ENCODE peak calls at places on chromosomes 6 and 20, in nine cellular contexts. One of them, this sample, is unnamed.

GRCh38 chr20:24469116-24470030 is at the start of gene SYNDIG1:
- DNase-seq in stimulated activated CD8-positive, alpha-beta memory T cell treated with anti-CD3 and anti-CD28 coated beads, Interleukin-7, amount 100 ng/mL, for 1 hour: no peak
- DNase-seq in GM18507: no peak
- DNase-seq in NAMALWA: no peak
- DNase-seq in amniotic stem cell: no peak
- DNase-seq in mucosa of descending colon: peak
- DNase-seq in SK-N-DZ: peak
- DNase-seq in CD4-positive, alpha-beta memory T cell: no peak
- DNase-seq in CD4-positive, alpha-beta T cell: no peak
- DNase-seq in this sample: no peak

GRCh38 chr6:64252256-64252655 is 616.7 kb downstream of the PHF3 start:
- DNase-seq in stimulated activated CD8-positive, alpha-beta memory T cell treated with anti-CD3 and anti-CD28 coated beads, Interleukin-7, amount 100 ng/mL, for 1 hour: no peak
- DNase-seq in GM18507: no peak
- DNase-seq in NAMALWA: no peak
- DNase-seq in amniotic stem cell: no peak
- DNase-seq in mucosa of descending colon: no peak
- DNase-seq in SK-N-DZ: no peak
- DNase-seq in CD4-positive, alpha-beta memory T cell: no peak
- DNase-seq in CD4-positive, alpha-beta T cell: no peak
- DNase-seq in this sample: no peak

GRCh38 chr20:34663213-34663943 is 13.5 kb downstream of the PIGU start:
- DNase-seq in stimulated activated CD8-positive, alpha-beta memory T cell treated with anti-CD3 and anti-CD28 coated beads, Interleukin-7, amount 100 ng/mL, for 1 hour: no peak
- DNase-seq in GM18507: no peak
- DNase-seq in NAMALWA: no peak
- DNase-seq in amniotic stem cell: no peak
- DNase-seq in mucosa of descending colon: no peak
- DNase-seq in SK-N-DZ: no peak
- DNase-seq in CD4-positive, alpha-beta memory T cell: no peak
- DNase-seq in CD4-positive, alpha-beta T cell: no peak
- DNase-seq in this sample: no peak

GRCh38 chr6:119308048-119308570 is 41.5 kb downstream of the MAN1A1 start:
- DNase-seq in stimulated activated CD8-positive, alpha-beta memory T cell treated with anti-CD3 and anti-CD28 coated beads, Interleukin-7, amount 100 ng/mL, for 1 hour: no peak
- DNase-seq in GM18507: no peak
- DNase-seq in NAMALWA: no peak
- DNase-seq in amniotic stem cell: peak
- DNase-seq in mucosa of descending colon: no peak
- DNase-seq in SK-N-DZ: no peak
- DNase-seq in CD4-positive, alpha-beta memory T cell: no peak
- DNase-seq in CD4-positive, alpha-beta T cell: no peak
- DNase-seq in this sample: no peak

GRCh38 chr6:73367761-73368355 is 1.8 kb downstream of the OOEP start:
- DNase-seq in stimulated activated CD8-positive, alpha-beta memory T cell treated with anti-CD3 and anti-CD28 coated beads, Interleukin-7, amount 100 ng/mL, for 1 hour: no peak
- DNase-seq in GM18507: no peak
- DNase-seq in NAMALWA: no peak
- DNase-seq in amniotic stem cell: no peak
- DNase-seq in mucosa of descending colon: no peak
- DNase-seq in SK-N-DZ: no peak
- DNase-seq in CD4-positive, alpha-beta memory T cell: no peak
- DNase-seq in CD4-positive, alpha-beta T cell: no peak
- DNase-seq in this sample: no peak

GRCh38 chr20:40776702-40777457 is 87.8 kb upstream of the MAFB start:
- DNase-seq in stimulated activated CD8-positive, alpha-beta memory T cell treated with anti-CD3 and anti-CD28 coated beads, Interleukin-7, amount 100 ng/mL, for 1 hour: no peak
- DNase-seq in GM18507: no peak
- DNase-seq in NAMALWA: no peak
- DNase-seq in amniotic stem cell: no peak
- DNase-seq in mucosa of descending colon: no peak
- DNase-seq in SK-N-DZ: no peak
- DNase-seq in CD4-positive, alpha-beta memory T cell: no peak
- DNase-seq in CD4-positive, alpha-beta T cell: no peak
- DNase-seq in this sample: no peak

GRCh38 chr20:3190681-3191111 is 13.8 kb downstream of the DDRGK1 start:
- DNase-seq in stimulated activated CD8-positive, alpha-beta memory T cell treated with anti-CD3 and anti-CD28 coated beads, Interleukin-7, amount 100 ng/mL, for 1 hour: no peak
- DNase-seq in GM18507: no peak
- DNase-seq in NAMALWA: no peak
- DNase-seq in amniotic stem cell: no peak
- DNase-seq in mucosa of descending colon: no peak
- DNase-seq in SK-N-DZ: no peak
- DNase-seq in CD4-positive, alpha-beta memory T cell: no peak
- DNase-seq in CD4-positive, alpha-beta T cell: no peak
- DNase-seq in this sample: no peak

GRCh38 chr6:45537539-45537938 is 159.8 kb upstream of the SUPT3H start:
- DNase-seq in stimulated activated CD8-positive, alpha-beta memory T cell treated with anti-CD3 and anti-CD28 coated beads, Interleukin-7, amount 100 ng/mL, for 1 hour: no peak
- DNase-seq in GM18507: no peak
- DNase-seq in NAMALWA: no peak
- DNase-seq in amniotic stem cell: no peak
- DNase-seq in mucosa of descending colon: no peak
- DNase-seq in SK-N-DZ: no peak
- DNase-seq in CD4-positive, alpha-beta memory T cell: no peak
- DNase-seq in CD4-positive, alpha-beta T cell: no peak
- DNase-seq in this sample: no peak

GRCh38 chr20:15359056-15359455 is 1021.6 kb upstream of the FLRT3 start:
- DNase-seq in stimulated activated CD8-positive, alpha-beta memory T cell treated with anti-CD3 and anti-CD28 coated beads, Interleukin-7, amount 100 ng/mL, for 1 hour: no peak
- DNase-seq in GM18507: no peak
- DNase-seq in NAMALWA: no peak
- DNase-seq in amniotic stem cell: peak
- DNase-seq in mucosa of descending colon: no peak
- DNase-seq in SK-N-DZ: no peak
- DNase-seq in CD4-positive, alpha-beta memory T cell: no peak
- DNase-seq in CD4-positive, alpha-beta T cell: no peak
- DNase-seq in this sample: no peak

GRCh38 chr20:63944078-63944941 is 11.9 kb downstream of the UCKL1 start:
- DNase-seq in stimulated activated CD8-positive, alpha-beta memory T cell treated with anti-CD3 and anti-CD28 coated beads, Interleukin-7, amount 100 ng/mL, for 1 hour: no peak
- DNase-seq in GM18507: no peak
- DNase-seq in NAMALWA: no peak
- DNase-seq in amniotic stem cell: no peak
- DNase-seq in mucosa of descending colon: peak
- DNase-seq in SK-N-DZ: no peak
- DNase-seq in CD4-positive, alpha-beta memory T cell: no peak
- DNase-seq in CD4-positive, alpha-beta T cell: no peak
- DNase-seq in this sample: no peak

GRCh38 chr6:125316621-125317020 is 14.9 kb upstream of the HDDC2 start:
- DNase-seq in stimulated activated CD8-positive, alpha-beta memory T cell treated with anti-CD3 and anti-CD28 coated beads, Interleukin-7, amount 100 ng/mL, for 1 hour: no peak
- DNase-seq in GM18507: no peak
- DNase-seq in NAMALWA: no peak
- DNase-seq in amniotic stem cell: no peak
- DNase-seq in mucosa of descending colon: no peak
- DNase-seq in SK-N-DZ: no peak
- DNase-seq in CD4-positive, alpha-beta memory T cell: no peak
- DNase-seq in CD4-positive, alpha-beta T cell: no peak
- DNase-seq in this sample: no peak

GRCh38 chr6:40359808-40360207 is 227.4 kb downstream of the LRFN2 start:
- DNase-seq in stimulated activated CD8-positive, alpha-beta memory T cell treated with anti-CD3 and anti-CD28 coated beads, Interleukin-7, amount 100 ng/mL, for 1 hour: no peak
- DNase-seq in GM18507: no peak
- DNase-seq in NAMALWA: no peak
- DNase-seq in amniotic stem cell: no peak
- DNase-seq in mucosa of descending colon: no peak
- DNase-seq in SK-N-DZ: no peak
- DNase-seq in CD4-positive, alpha-beta memory T cell: no peak
- DNase-seq in CD4-positive, alpha-beta T cell: no peak
- DNase-seq in this sample: no peak

GRCh38 chr20:58719258-58719657 is 26.7 kb downstream of the NPEPL1 start:
- DNase-seq in stimulated activated CD8-positive, alpha-beta memory T cell treated with anti-CD3 and anti-CD28 coated beads, Interleukin-7, amount 100 ng/mL, for 1 hour: no peak
- DNase-seq in GM18507: no peak
- DNase-seq in NAMALWA: no peak
- DNase-seq in amniotic stem cell: no peak
- DNase-seq in mucosa of descending colon: no peak
- DNase-seq in SK-N-DZ: peak
- DNase-seq in CD4-positive, alpha-beta memory T cell: no peak
- DNase-seq in CD4-positive, alpha-beta T cell: no peak
- DNase-seq in this sample: no peak

GRCh38 chr6:39029156-39030011 is 19.2 kb upstream of the GLP1R start:
- DNase-seq in stimulated activated CD8-positive, alpha-beta memory T cell treated with anti-CD3 and anti-CD28 coated beads, Interleukin-7, amount 100 ng/mL, for 1 hour: no peak
- DNase-seq in GM18507: peak
- DNase-seq in NAMALWA: peak
- DNase-seq in amniotic stem cell: no peak
- DNase-seq in mucosa of descending colon: peak
- DNase-seq in SK-N-DZ: no peak
- DNase-seq in CD4-positive, alpha-beta memory T cell: peak
- DNase-seq in CD4-positive, alpha-beta T cell: peak
- DNase-seq in this sample: no peak

GRCh38 chr20:32918751-32919150 is 60.0 kb downstream of the EFCAB8 start:
- DNase-seq in stimulated activated CD8-positive, alpha-beta memory T cell treated with anti-CD3 and anti-CD28 coated beads, Interleukin-7, amount 100 ng/mL, for 1 hour: no peak
- DNase-seq in GM18507: no peak
- DNase-seq in NAMALWA: no peak
- DNase-seq in amniotic stem cell: no peak
- DNase-seq in mucosa of descending colon: no peak
- DNase-seq in SK-N-DZ: no peak
- DNase-seq in CD4-positive, alpha-beta memory T cell: no peak
- DNase-seq in CD4-positive, alpha-beta T cell: no peak
- DNase-seq in this sample: no peak

GRCh38 chr6:166408936-166409755 is 26.4 kb upstream of the MPC1 start:
- DNase-seq in stimulated activated CD8-positive, alpha-beta memory T cell treated with anti-CD3 and anti-CD28 coated beads, Interleukin-7, amount 100 ng/mL, for 1 hour: no peak
- DNase-seq in GM18507: no peak
- DNase-seq in NAMALWA: no peak
- DNase-seq in amniotic stem cell: no peak
- DNase-seq in mucosa of descending colon: no peak
- DNase-seq in SK-N-DZ: no peak
- DNase-seq in CD4-positive, alpha-beta memory T cell: no peak
- DNase-seq in CD4-positive, alpha-beta T cell: no peak
- DNase-seq in this sample: no peak

GRCh38 chr6:14025160-14025559 is 92.4 kb upstream of the CD83 start:
- DNase-seq in stimulated activated CD8-positive, alpha-beta memory T cell treated with anti-CD3 and anti-CD28 coated beads, Interleukin-7, amount 100 ng/mL, for 1 hour: no peak
- DNase-seq in GM18507: no peak
- DNase-seq in NAMALWA: no peak
- DNase-seq in amniotic stem cell: no peak
- DNase-seq in mucosa of descending colon: no peak
- DNase-seq in SK-N-DZ: no peak
- DNase-seq in CD4-positive, alpha-beta memory T cell: no peak
- DNase-seq in CD4-positive, alpha-beta T cell: no peak
- DNase-seq in this sample: peak

GRCh38 chr6:142946181-142946923 is 1.4 kb upstream of the HIVEP2 start:
- DNase-seq in stimulated activated CD8-positive, alpha-beta memory T cell treated with anti-CD3 and anti-CD28 coated beads, Interleukin-7, amount 100 ng/mL, for 1 hour: peak
- DNase-seq in GM18507: peak
- DNase-seq in NAMALWA: peak
- DNase-seq in amniotic stem cell: peak
- DNase-seq in mucosa of descending colon: peak
- DNase-seq in SK-N-DZ: peak
- DNase-seq in CD4-positive, alpha-beta memory T cell: peak
- DNase-seq in CD4-positive, alpha-beta T cell: peak
- DNase-seq in this sample: peak

GRCh38 chr6:44002591-44003344 is 124.5 kb downstream of the MRPL14 start:
- DNase-seq in stimulated activated CD8-positive, alpha-beta memory T cell treated with anti-CD3 and anti-CD28 coated beads, Interleukin-7, amount 100 ng/mL, for 1 hour: peak
- DNase-seq in GM18507: peak
- DNase-seq in NAMALWA: no peak
- DNase-seq in amniotic stem cell: no peak
- DNase-seq in mucosa of descending colon: peak
- DNase-seq in SK-N-DZ: peak
- DNase-seq in CD4-positive, alpha-beta memory T cell: peak
- DNase-seq in CD4-positive, alpha-beta T cell: peak
- DNase-seq in this sample: peak

GRCh38 chr6:10403385-10404106 is 11.3 kb downstream of the TFAP2A start:
- DNase-seq in stimulated activated CD8-positive, alpha-beta memory T cell treated with anti-CD3 and anti-CD28 coated beads, Interleukin-7, amount 100 ng/mL, for 1 hour: no peak
- DNase-seq in GM18507: no peak
- DNase-seq in NAMALWA: no peak
- DNase-seq in amniotic stem cell: peak
- DNase-seq in mucosa of descending colon: no peak
- DNase-seq in SK-N-DZ: no peak
- DNase-seq in CD4-positive, alpha-beta memory T cell: no peak
- DNase-seq in CD4-positive, alpha-beta T cell: no peak
- DNase-seq in this sample: no peak

GRCh38 chr6:149371154-149371553 is 28.9 kb upstream of the SUMO4 start:
- DNase-seq in stimulated activated CD8-positive, alpha-beta memory T cell treated with anti-CD3 and anti-CD28 coated beads, Interleukin-7, amount 100 ng/mL, for 1 hour: no peak
- DNase-seq in GM18507: no peak
- DNase-seq in NAMALWA: peak
- DNase-seq in amniotic stem cell: no peak
- DNase-seq in mucosa of descending colon: no peak
- DNase-seq in SK-N-DZ: no peak
- DNase-seq in CD4-positive, alpha-beta memory T cell: no peak
- DNase-seq in CD4-positive, alpha-beta T cell: no peak
- DNase-seq in this sample: no peak

GRCh38 chr6:53065266-53066058 is at the start of gene FBXO9:
- DNase-seq in stimulated activated CD8-positive, alpha-beta memory T cell treated with anti-CD3 and anti-CD28 coated beads, Interleukin-7, amount 100 ng/mL, for 1 hour: peak
- DNase-seq in GM18507: peak
- DNase-seq in NAMALWA: peak
- DNase-seq in amniotic stem cell: no peak
- DNase-seq in mucosa of descending colon: peak
- DNase-seq in SK-N-DZ: peak
- DNase-seq in CD4-positive, alpha-beta memory T cell: peak
- DNase-seq in CD4-positive, alpha-beta T cell: peak
- DNase-seq in this sample: peak

GRCh38 chr6:42125663-42126062 is 16.8 kb downstream of the C6orf132 start:
- DNase-seq in stimulated activated CD8-positive, alpha-beta memory T cell treated with anti-CD3 and anti-CD28 coated beads, Interleukin-7, amount 100 ng/mL, for 1 hour: no peak
- DNase-seq in GM18507: no peak
- DNase-seq in NAMALWA: no peak
- DNase-seq in amniotic stem cell: no peak
- DNase-seq in mucosa of descending colon: no peak
- DNase-seq in SK-N-DZ: peak
- DNase-seq in CD4-positive, alpha-beta memory T cell: no peak
- DNase-seq in CD4-positive, alpha-beta T cell: no peak
- DNase-seq in this sample: no peak

GRCh38 chr6:28648878-28649375 is 123.2 kb downstream of the GPX5 start:
- DNase-seq in stimulated activated CD8-positive, alpha-beta memory T cell treated with anti-CD3 and anti-CD28 coated beads, Interleukin-7, amount 100 ng/mL, for 1 hour: no peak
- DNase-seq in GM18507: no peak
- DNase-seq in NAMALWA: no peak
- DNase-seq in amniotic stem cell: no peak
- DNase-seq in mucosa of descending colon: no peak
- DNase-seq in SK-N-DZ: no peak
- DNase-seq in CD4-positive, alpha-beta memory T cell: no peak
- DNase-seq in CD4-positive, alpha-beta T cell: no peak
- DNase-seq in this sample: no peak

GRCh38 chr6:44771647-44772415 is 384.3 kb downstream of the CDC5L start:
- DNase-seq in stimulated activated CD8-positive, alpha-beta memory T cell treated with anti-CD3 and anti-CD28 coated beads, Interleukin-7, amount 100 ng/mL, for 1 hour: no peak
- DNase-seq in GM18507: no peak
- DNase-seq in NAMALWA: no peak
- DNase-seq in amniotic stem cell: no peak
- DNase-seq in mucosa of descending colon: no peak
- DNase-seq in SK-N-DZ: no peak
- DNase-seq in CD4-positive, alpha-beta memory T cell: no peak
- DNase-seq in CD4-positive, alpha-beta T cell: no peak
- DNase-seq in this sample: no peak

GRCh38 chr6:1039191-1039590 is 272.7 kb upstream of the FOXQ1 start:
- DNase-seq in stimulated activated CD8-positive, alpha-beta memory T cell treated with anti-CD3 and anti-CD28 coated beads, Interleukin-7, amount 100 ng/mL, for 1 hour: no peak
- DNase-seq in GM18507: no peak
- DNase-seq in NAMALWA: no peak
- DNase-seq in amniotic stem cell: no peak
- DNase-seq in mucosa of descending colon: no peak
- DNase-seq in SK-N-DZ: no peak
- DNase-seq in CD4-positive, alpha-beta memory T cell: no peak
- DNase-seq in CD4-positive, alpha-beta T cell: no peak
- DNase-seq in this sample: no peak

GRCh38 chr20:43459022-43459942 is 1.6 kb downstream of the SRSF6 start:
- DNase-seq in stimulated activated CD8-positive, alpha-beta memory T cell treated with anti-CD3 and anti-CD28 coated beads, Interleukin-7, amount 100 ng/mL, for 1 hour: no peak
- DNase-seq in GM18507: no peak
- DNase-seq in NAMALWA: no peak
- DNase-seq in amniotic stem cell: no peak
- DNase-seq in mucosa of descending colon: no peak
- DNase-seq in SK-N-DZ: peak
- DNase-seq in CD4-positive, alpha-beta memory T cell: peak
- DNase-seq in CD4-positive, alpha-beta T cell: no peak
- DNase-seq in this sample: no peak

GRCh38 chr6:26332408-26332807 is 32.6 kb upstream of the BTN3A2 start:
- DNase-seq in stimulated activated CD8-positive, alpha-beta memory T cell treated with anti-CD3 and anti-CD28 coated beads, Interleukin-7, amount 100 ng/mL, for 1 hour: no peak
- DNase-seq in GM18507: no peak
- DNase-seq in NAMALWA: peak
- DNase-seq in amniotic stem cell: no peak
- DNase-seq in mucosa of descending colon: no peak
- DNase-seq in SK-N-DZ: no peak
- DNase-seq in CD4-positive, alpha-beta memory T cell: no peak
- DNase-seq in CD4-positive, alpha-beta T cell: no peak
- DNase-seq in this sample: no peak

GRCh38 chr20:10655723-10656122 is 18.1 kb downstream of the JAG1 start:
- DNase-seq in stimulated activated CD8-positive, alpha-beta memory T cell treated with anti-CD3 and anti-CD28 coated beads, Interleukin-7, amount 100 ng/mL, for 1 hour: no peak
- DNase-seq in GM18507: no peak
- DNase-seq in NAMALWA: no peak
- DNase-seq in amniotic stem cell: no peak
- DNase-seq in mucosa of descending colon: no peak
- DNase-seq in SK-N-DZ: no peak
- DNase-seq in CD4-positive, alpha-beta memory T cell: no peak
- DNase-seq in CD4-positive, alpha-beta T cell: no peak
- DNase-seq in this sample: no peak

GRCh38 chr6:26044140-26045045 is 42.8 kb upstream of the HFE start:
- DNase-seq in stimulated activated CD8-positive, alpha-beta memory T cell treated with anti-CD3 and anti-CD28 coated beads, Interleukin-7, amount 100 ng/mL, for 1 hour: no peak
- DNase-seq in GM18507: no peak
- DNase-seq in NAMALWA: no peak
- DNase-seq in amniotic stem cell: no peak
- DNase-seq in mucosa of descending colon: peak
- DNase-seq in SK-N-DZ: no peak
- DNase-seq in CD4-positive, alpha-beta memory T cell: peak
- DNase-seq in CD4-positive, alpha-beta T cell: peak
- DNase-seq in this sample: peak

GRCh38 chr6:106608080-106608668 is 21.1 kb downstream of the RTN4IP1 start:
- DNase-seq in stimulated activated CD8-positive, alpha-beta memory T cell treated with anti-CD3 and anti-CD28 coated beads, Interleukin-7, amount 100 ng/mL, for 1 hour: no peak
- DNase-seq in GM18507: no peak
- DNase-seq in NAMALWA: peak
- DNase-seq in amniotic stem cell: peak
- DNase-seq in mucosa of descending colon: no peak
- DNase-seq in SK-N-DZ: peak
- DNase-seq in CD4-positive, alpha-beta memory T cell: peak
- DNase-seq in CD4-positive, alpha-beta T cell: peak
- DNase-seq in this sample: peak